ENCODE peak calls at places on chromosomes 3 and 15, in six cellular contexts. One of them, this sample, is unnamed.

GRCh38 chr3:189630667-189631372 is 369 bp upstream of the TP63 start:
- DNase-seq in cardiac muscle cell: peak
- DNase-seq in right lobe of liver: no peak
- DNase-seq in HepG2: no peak
- DNase-seq in dorsolateral prefrontal cortex: no peak
- DNase-seq in brain microvascular endothelial cell: peak
- DNase-seq in this sample: no peak

GRCh38 chr3:37964716-37965115 is 25.9 kb upstream of the VILL start:
- DNase-seq in cardiac muscle cell: no peak
- DNase-seq in dorsolateral prefrontal cortex: no peak
- DNase-seq in brain microvascular endothelial cell: no peak
- DNase-seq in HepG2: peak
- DNase-seq in right lobe of liver: no peak
- DNase-seq in this sample: no peak

GRCh38 chr3:18580268-18580667 is 155.1 kb upstream of the SATB1 start:
- DNase-seq in dorsolateral prefrontal cortex: no peak
- DNase-seq in right lobe of liver: no peak
- DNase-seq in cardiac muscle cell: no peak
- DNase-seq in HepG2: no peak
- DNase-seq in brain microvascular endothelial cell: no peak
- DNase-seq in this sample: no peak

GRCh38 chr3:105526349-105527111 is 159.8 kb downstream of the ALCAM start:
- DNase-seq in right lobe of liver: no peak
- DNase-seq in brain microvascular endothelial cell: no peak
- DNase-seq in cardiac muscle cell: no peak
- DNase-seq in dorsolateral prefrontal cortex: no peak
- DNase-seq in HepG2: no peak
- DNase-seq in this sample: no peak

GRCh38 chr15:67049351-67050044 is 15.9 kb upstream of the SMAD3 start:
- DNase-seq in cardiac muscle cell: peak
- DNase-seq in brain microvascular endothelial cell: peak
- DNase-seq in right lobe of liver: no peak
- DNase-seq in dorsolateral prefrontal cortex: no peak
- DNase-seq in HepG2: peak
- DNase-seq in this sample: peak

GRCh38 chr3:53286727-53287412 is 31.0 kb upstream of the TKT start:
- DNase-seq in right lobe of liver: no peak
- DNase-seq in HepG2: no peak
- DNase-seq in brain microvascular endothelial cell: peak
- DNase-seq in cardiac muscle cell: peak
- DNase-seq in dorsolateral prefrontal cortex: no peak
- DNase-seq in this sample: peak

GRCh38 chr3:152260026-152260425 is 8.7 kb upstream of the MBNL1 start:
- DNase-seq in HepG2: peak
- DNase-seq in cardiac muscle cell: peak
- DNase-seq in brain microvascular endothelial cell: peak
- DNase-seq in dorsolateral prefrontal cortex: no peak
- DNase-seq in right lobe of liver: no peak
- DNase-seq in this sample: peak

GRCh38 chr3:139434764-139435291 is 41.5 kb downstream of the RBP2 start:
- DNase-seq in brain microvascular endothelial cell: peak
- DNase-seq in HepG2: no peak
- DNase-seq in dorsolateral prefrontal cortex: no peak
- DNase-seq in right lobe of liver: no peak
- DNase-seq in cardiac muscle cell: peak
- DNase-seq in this sample: peak

GRCh38 chr15:70530906-70531305 is 232.5 kb downstream of the UACA start:
- DNase-seq in dorsolateral prefrontal cortex: no peak
- DNase-seq in right lobe of liver: no peak
- DNase-seq in cardiac muscle cell: no peak
- DNase-seq in HepG2: no peak
- DNase-seq in brain microvascular endothelial cell: no peak
- DNase-seq in this sample: no peak

GRCh38 chr3:12489832-12490231 is 5.6 kb downstream of the TSEN2 start:
- DNase-seq in dorsolateral prefrontal cortex: no peak
- DNase-seq in HepG2: no peak
- DNase-seq in brain microvascular endothelial cell: no peak
- DNase-seq in cardiac muscle cell: peak
- DNase-seq in right lobe of liver: no peak
- DNase-seq in this sample: peak

GRCh38 chr3:194682651-194683310 is 2.9 kb upstream of the FAM43A start:
- DNase-seq in brain microvascular endothelial cell: peak
- DNase-seq in cardiac muscle cell: peak
- DNase-seq in right lobe of liver: peak
- DNase-seq in dorsolateral prefrontal cortex: peak
- DNase-seq in HepG2: peak
- DNase-seq in this sample: peak
- TF ChIP-seq CTCF in brain microvascular endothelial cell: peak
- TF ChIP-seq CTCF in cardiac muscle cell: peak
- TF ChIP-seq CTCF in right lobe of liver: peak
- TF ChIP-seq CTCF in dorsolateral prefrontal cortex: peak
- TF ChIP-seq CTCF in HepG2: peak
- TF ChIP-seq CTCF in this sample: peak

GRCh38 chr15:71715914-71716313 is 94.4 kb upstream of the NR2E3 start:
- DNase-seq in cardiac muscle cell: no peak
- DNase-seq in HepG2: no peak
- DNase-seq in brain microvascular endothelial cell: no peak
- DNase-seq in right lobe of liver: no peak
- DNase-seq in dorsolateral prefrontal cortex: no peak
- DNase-seq in this sample: no peak

GRCh38 chr15:71713191-71713798 is 97.1 kb upstream of the NR2E3 start:
- DNase-seq in cardiac muscle cell: peak
- DNase-seq in right lobe of liver: no peak
- DNase-seq in brain microvascular endothelial cell: no peak
- DNase-seq in HepG2: no peak
- DNase-seq in dorsolateral prefrontal cortex: no peak
- DNase-seq in this sample: peak

GRCh38 chr15:71716990-71717389 is 93.4 kb upstream of the NR2E3 start:
- DNase-seq in cardiac muscle cell: peak
- DNase-seq in HepG2: no peak
- DNase-seq in brain microvascular endothelial cell: no peak
- DNase-seq in right lobe of liver: no peak
- DNase-seq in dorsolateral prefrontal cortex: no peak
- DNase-seq in this sample: peak

GRCh38 chr15:71718116-71718910 is 92.0 kb upstream of the NR2E3 start:
- DNase-seq in brain microvascular endothelial cell: no peak
- DNase-seq in right lobe of liver: no peak
- DNase-seq in HepG2: no peak
- DNase-seq in dorsolateral prefrontal cortex: no peak
- DNase-seq in cardiac muscle cell: no peak
- DNase-seq in this sample: no peak
- H3K4me3 ChIP-seq in brain microvascular endothelial cell: no peak
- H3K4me3 ChIP-seq in right lobe of liver: no peak
- H3K4me3 ChIP-seq in HepG2: no peak
- H3K4me3 ChIP-seq in dorsolateral prefrontal cortex: no peak
- H3K4me3 ChIP-seq in cardiac muscle cell: no peak
- H3K4me3 ChIP-seq in this sample: no peak

GRCh38 chr3:75176886-75177285 is 487.2 kb upstream of the FRG2C start:
- DNase-seq in brain microvascular endothelial cell: peak
- DNase-seq in HepG2: no peak
- DNase-seq in right lobe of liver: no peak
- DNase-seq in cardiac muscle cell: no peak
- DNase-seq in dorsolateral prefrontal cortex: no peak
- DNase-seq in this sample: no peak

GRCh38 chr3:75171632-75172230 is 492.4 kb upstream of the FRG2C start:
- DNase-seq in HepG2: no peak
- DNase-seq in cardiac muscle cell: peak
- DNase-seq in dorsolateral prefrontal cortex: no peak
- DNase-seq in brain microvascular endothelial cell: no peak
- DNase-seq in right lobe of liver: no peak
- DNase-seq in this sample: peak
- TF ChIP-seq CTCF in HepG2: peak
- TF ChIP-seq CTCF in cardiac muscle cell: peak
- TF ChIP-seq CTCF in dorsolateral prefrontal cortex: peak
- TF ChIP-seq CTCF in brain microvascular endothelial cell: peak
- TF ChIP-seq CTCF in right lobe of liver: peak
- TF ChIP-seq CTCF in this sample: peak

DNA sequence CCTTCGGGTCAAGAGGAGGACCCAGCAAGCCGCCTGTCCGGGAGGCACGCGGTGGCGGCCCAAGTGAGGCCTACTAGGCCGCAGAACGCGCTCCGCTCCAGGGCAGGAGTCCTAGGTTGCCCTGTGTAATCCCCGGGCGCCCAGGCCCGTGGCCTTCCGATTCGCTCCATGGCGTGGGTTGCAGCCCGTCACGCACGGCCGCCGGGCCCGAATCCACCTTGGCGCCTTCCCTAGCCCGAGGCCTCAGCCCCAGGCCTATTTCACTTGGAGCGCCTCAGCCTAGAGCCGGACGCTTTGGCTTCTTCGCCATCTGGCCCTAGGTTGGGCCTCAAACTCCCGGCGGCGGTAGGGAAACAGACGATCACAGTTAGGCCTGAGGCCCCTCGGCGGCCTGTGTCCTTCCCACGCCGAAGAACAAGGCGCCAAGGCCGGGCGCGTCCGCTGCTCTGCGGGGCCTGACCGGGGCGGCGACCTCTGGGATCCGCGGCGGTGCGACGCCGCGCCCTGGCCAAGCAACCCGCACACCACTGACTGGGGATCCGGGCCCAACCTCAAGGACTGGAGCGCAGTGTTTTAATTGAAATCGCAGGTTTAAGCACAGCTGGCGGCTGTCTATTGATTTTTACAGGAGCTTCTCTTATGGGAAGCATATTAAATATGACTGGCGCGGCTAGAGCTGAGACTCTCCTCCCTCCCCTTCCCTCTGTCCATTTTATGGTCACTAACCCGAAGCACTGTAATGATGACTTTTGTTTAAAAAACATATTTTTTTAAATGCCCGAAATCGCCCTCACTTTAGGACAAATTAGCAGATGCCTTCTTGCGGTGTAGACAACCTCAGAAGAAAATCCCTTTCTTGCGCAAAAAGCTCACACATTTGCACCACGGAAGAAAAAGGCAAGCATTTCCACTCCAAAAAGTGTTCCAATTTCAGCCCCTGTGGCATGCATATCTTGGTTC is 3.8 kb upstream of the FEZF2 start:
- DNase-seq in brain microvascular endothelial cell: no peak
- DNase-seq in HepG2: no peak
- DNase-seq in dorsolateral prefrontal cortex: no peak
- DNase-seq in cardiac muscle cell: no peak
- DNase-seq in right lobe of liver: no peak
- DNase-seq in this sample: no peak
- H3K4me3 ChIP-seq in brain microvascular endothelial cell: no peak
- H3K4me3 ChIP-seq in HepG2: no peak
- H3K4me3 ChIP-seq in dorsolateral prefrontal cortex: no peak
- H3K4me3 ChIP-seq in cardiac muscle cell: no peak
- H3K4me3 ChIP-seq in right lobe of liver: no peak
- H3K4me3 ChIP-seq in this sample: no peak

DNA sequence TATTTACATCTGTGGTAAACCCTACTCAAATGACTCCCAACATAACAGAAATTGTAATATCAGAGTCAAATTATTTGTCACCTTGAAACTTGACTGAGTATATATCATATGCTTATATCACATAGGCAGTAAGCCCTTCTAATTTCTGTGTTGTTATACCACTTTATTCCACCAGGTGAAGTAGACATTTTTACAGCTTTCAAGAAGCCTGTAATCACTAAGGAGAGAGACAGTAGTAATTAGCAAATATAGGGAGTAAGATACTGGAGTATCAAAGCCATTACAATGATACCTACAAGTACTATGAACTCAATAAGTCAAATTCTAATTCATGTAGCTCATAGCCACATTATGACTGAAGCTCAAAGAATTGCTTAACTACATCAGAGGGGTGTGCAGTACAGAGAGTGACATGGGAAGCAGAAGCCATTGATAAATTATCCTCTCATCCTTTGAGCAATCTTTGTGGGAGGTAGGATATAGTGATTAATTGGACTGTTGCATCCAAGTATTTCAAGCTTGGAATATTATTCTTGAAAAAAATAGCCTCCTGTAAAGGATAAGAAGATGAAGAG is 1005.8 kb downstream of the ZPLD1 start:
- DNase-seq in right lobe of liver: no peak
- DNase-seq in cardiac muscle cell: no peak
- DNase-seq in dorsolateral prefrontal cortex: no peak
- DNase-seq in HepG2: no peak
- DNase-seq in brain microvascular endothelial cell: no peak
- DNase-seq in this sample: peak
- TF ChIP-seq CTCF in right lobe of liver: peak
- TF ChIP-seq CTCF in cardiac muscle cell: no peak
- TF ChIP-seq CTCF in dorsolateral prefrontal cortex: no peak
- TF ChIP-seq CTCF in HepG2: no peak
- TF ChIP-seq CTCF in brain microvascular endothelial cell: no peak
- TF ChIP-seq CTCF in this sample: peak

DNA sequence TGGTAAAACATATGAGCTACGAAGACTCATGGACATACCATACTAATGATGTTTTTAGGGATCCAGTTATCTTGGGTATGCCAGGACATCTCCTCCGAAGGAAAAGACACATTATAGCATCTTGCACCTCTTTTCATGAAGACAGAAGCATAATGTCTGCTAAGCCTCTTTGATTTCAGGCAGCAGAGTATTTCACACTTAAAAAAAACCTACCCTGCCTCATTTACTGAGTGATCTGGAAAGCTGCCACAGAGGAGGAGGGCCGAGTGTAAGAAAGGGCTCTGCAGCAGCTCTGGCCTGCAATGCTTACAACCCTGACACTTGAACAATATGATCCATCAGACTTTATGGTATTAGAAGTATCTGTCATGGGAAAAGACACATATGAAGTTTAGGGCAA is 284.9 kb downstream of the TUSC7 start:
- DNase-seq in right lobe of liver: no peak
- DNase-seq in HepG2: no peak
- DNase-seq in brain microvascular endothelial cell: no peak
- DNase-seq in dorsolateral prefrontal cortex: no peak
- DNase-seq in cardiac muscle cell: no peak
- DNase-seq in this sample: no peak
- H3K4me3 ChIP-seq in right lobe of liver: no peak
- H3K4me3 ChIP-seq in HepG2: no peak
- H3K4me3 ChIP-seq in brain microvascular endothelial cell: no peak
- H3K4me3 ChIP-seq in dorsolateral prefrontal cortex: no peak
- H3K4me3 ChIP-seq in cardiac muscle cell: no peak
- H3K4me3 ChIP-seq in this sample: no peak